ENCODE peak calls at places on chromosome 7, in four cellular contexts. A is mammary epithelial cell, X is iPS-NIHi11, T is dorsolateral prefrontal cortex. H is an unnamed sample.

GRCh38 chr7:41993173-41993867 is 243.7 kb downstream of the GLI3 start:
- DNase-seq in A (no peak), X (no peak), T (no peak), H (peak)

GRCh38 chr7:88202278-88202677 is 17.6 kb downstream of the SRI start:
- DNase-seq in A (no peak), X (no peak), T (no peak), H (no peak)

GRCh38 chr7:20219446-20220292 is 2.5 kb upstream of the MACC1 start:
- DNase-seq in A (peak), X (no peak), T (peak), H (peak)

GRCh38 chr7:4849390-4849789 is 12.4 kb downstream of the PAPOLB start:
- DNase-seq in A (peak), X (no peak), T (no peak), H (peak)

GRCh38 chr7:156651472-156651871 is 10.9 kb downstream of the RNF32 start:
- DNase-seq in A (no peak), X (no peak), T (no peak), H (no peak)

GRCh38 chr7:135238112-135238744 is 4.6 kb downstream of the STRA8 start:
- DNase-seq in A (no peak), X (peak), T (no peak), H (peak)

GRCh38 chr7:156219307-156220077 is 407.2 kb upstream of the SHH start:
- DNase-seq in A (no peak), X (no peak), T (no peak), H (no peak)

GRCh38 chr7:51950811-51951210 is 634.2 kb upstream of the COBL start:
- DNase-seq in A (no peak), X (no peak), T (no peak), H (no peak)

GRCh38 chr7:23474098-23474828 is 4.0 kb upstream of the IGF2BP3 start:
- DNase-seq in A (peak), X (peak), T (no peak), H (peak)

GRCh38 chr7:12094365-12094921 is 116.7 kb upstream of the TMEM106B start:
- DNase-seq in A (no peak), X (peak), T (no peak), H (no peak)

GRCh38 chr7:92833024-92833765 is 3.2 kb downstream of the CDK6 start:
- DNase-seq in A (peak), X (peak), T (peak), H (peak)

GRCh38 chr7:141073173-141073640 is 657 bp upstream of the TMEM178B start:
- DNase-seq in A (no peak), X (peak), T (peak), H (peak)

GRCh38 chr7:21076579-21076978 is 289.9 kb upstream of the SP8 start:
- DNase-seq in A (no peak), X (peak), T (no peak), H (no peak)

GRCh38 chr7:115649429-115649828 is 381.1 kb downstream of the TFEC start:
- DNase-seq in A (no peak), X (no peak), T (no peak), H (no peak)

GRCh38 chr7:94873239-94873638 is 34.2 kb upstream of the PPP1R9A start:
- DNase-seq in A (no peak), X (no peak), T (no peak), H (no peak)

GRCh38 chr7:6158424-6159096 is 113.9 kb downstream of the CYTH3 start:
- DNase-seq in A (no peak), X (no peak), T (no peak), H (no peak)

GRCh38 chr7:139562972-139563565 is 39.6 kb downstream of the CLEC2L start:
- DNase-seq in A (no peak), X (no peak), T (no peak), H (no peak)

GRCh38 chr7:99624487-99624886 is 7.7 kb downstream of the ZSCAN25 start:
- DNase-seq in A (no peak), X (no peak), T (no peak), H (no peak)

GRCh38 chr7:45975847-45976484 is 54.9 kb upstream of the IGFBP3 start:
- DNase-seq in A (no peak), X (no peak), T (no peak), H (no peak)

GRCh38 chr7:1579481-1580421 is 9.9 kb upstream of the PSMG3 start:
- DNase-seq in A (peak), X (peak), T (peak), H (peak)